ENCODE peak calls at places on chromosomes 12 and 14, in seven cellular contexts. L, O, Q, E, F, H and J are unnamed samples. For H3K36me3, the result is how much of the 10 kb centered on the place peaks cover.

GRCh38 chr14:76993743-76994142 is 34.8 kb downstream of the IRF2BPL start:
- DNase-seq in L (no peak), O (no peak), Q (no peak), E (no peak), F (no peak), H (no peak), J (no peak)

GRCh38 chr12:104370989-104371870 is 67.7 kb downstream of the EID3 start:
- DNase-seq in L (peak), O (no peak), Q (no peak), E (no peak), F (no peak), H (no peak), J (no peak)

GRCh38 chr12:12511895-12512674 is 50.6 kb downstream of the DUSP16 start:
- DNase-seq in L (peak), O (no peak), Q (no peak), E (no peak), F (no peak), H (no peak), J (no peak)

GRCh38 chr12:117143008-117143532 is 43.9 kb upstream of the TESC start:
- DNase-seq in L (no peak), O (no peak), Q (no peak), E (no peak), F (no peak), H (peak), J (no peak)

GRCh38 chr14:43356984-43357545 is 1150.0 kb downstream of the FSCB start:
- DNase-seq in L (no peak), O (no peak), Q (no peak), E (no peak), F (no peak), H (no peak), J (no peak)

GRCh38 chr12:97912943-97913342 is 450.3 kb downstream of the RMST start:
- DNase-seq in L (no peak), O (no peak), Q (no peak), E (no peak), F (no peak), H (no peak), J (no peak)

GRCh38 chr14:94079891-94080605 is 954 bp downstream of the DDX24 start:
- DNase-seq in L (peak), O (no peak), Q (no peak), E (no peak), F (peak), H (no peak), J (no peak)

GRCh38 chr12:64733857-64734256 is 25.3 kb downstream of the GNS start:
- DNase-seq in L (peak), O (no peak), Q (no peak), E (no peak), F (no peak), H (peak), J (no peak)

GRCh38 chr12:122840580-122841513 is 5.6 kb downstream of the HIP1R start:
- DNase-seq in L (peak), O (no peak), Q (no peak), E (no peak), F (no peak), H (no peak), J (no peak)

GRCh38 chr14:88327497-88327896 is 4.4 kb upstream of the KCNK10 start:
- DNase-seq in L (no peak), O (no peak), Q (no peak), E (no peak), F (no peak), H (no peak), J (no peak)

GRCh38 chr14:101732128-101732527 is 29.4 kb upstream of the PPP2R5C start:
- DNase-seq in L (peak), O (no peak), Q (no peak), E (no peak), F (no peak), H (no peak), J (no peak)

GRCh38 chr14:79543348-79543747 is 668.0 kb downstream of the DIO2 start:
- DNase-seq in L (no peak), O (no peak), Q (no peak), E (no peak), F (no peak), H (no peak), J (no peak)

GRCh38 chr12:8780389-8780788 is 42.0 kb upstream of the A2ML1 start:
- DNase-seq in L (peak), O (no peak), Q (no peak), E (no peak), F (no peak), H (no peak), J (no peak)

GRCh38 chr12:75759842-75760260 is 248.4 kb upstream of the KRR1 start:
- DNase-seq in L (peak), O (no peak), Q (no peak), E (no peak), F (no peak), H (no peak), J (no peak)

GRCh38 chr12:65327207-65328076 is 49.0 kb downstream of the MSRB3 start:
- DNase-seq in L (peak), O (peak), Q (no peak), E (no peak), F (no peak), H (no peak), J (no peak)

GRCh38 chr12:123092866-123093265 is 58.0 kb downstream of the PITPNM2 start:
- DNase-seq in L (no peak), O (no peak), Q (no peak), E (no peak), F (no peak), H (no peak), J (no peak)

GRCh38 chr14:22547309-22547947 is 41.6 kb downstream of the DAD1 start:
- DNase-seq in L (peak), O (no peak), Q (no peak), E (no peak), F (no peak), H (peak), J (no peak)

GRCh38 chr14:45786266-45786665 is 533.3 kb upstream of the MIS18BP1 start:
- DNase-seq in L (no peak), O (no peak), Q (no peak), E (no peak), F (no peak), H (no peak), J (no peak)

GRCh38 chr12:58443981-58444371 is 476.3 kb downstream of the LRIG3 start:
- DNase-seq in L (no peak), O (no peak), Q (no peak), E (no peak), F (peak), H (no peak), J (no peak)

GRCh38 chr12:45088608-45089007 is 37.7 kb upstream of the DBX2 start:
- DNase-seq in L (no peak), O (no peak), Q (no peak), E (no peak), F (no peak), H (no peak), J (no peak)

GRCh38 chr12:68381476-68381875 is 49.3 kb upstream of the MDM1 start:
- DNase-seq in L (no peak), O (no peak), Q (no peak), E (no peak), F (no peak), H (no peak), J (no peak)

GRCh38 chr14:101932668-101933067 is 31.7 kb upstream of the DYNC1H1 start:
- DNase-seq in L (no peak), O (no peak), Q (no peak), E (no peak), F (no peak), H (peak), J (no peak)

GRCh38 chr12:46675736-46676135 is 150.1 kb downstream of the SLC38A4 start:
- DNase-seq in L (peak), O (peak), Q (no peak), E (peak), F (peak), H (no peak), J (peak)

GRCh38 chr12:91210577-91210976 is 28.0 kb upstream of the DCN start:
- DNase-seq in L (no peak), O (no peak), Q (no peak), E (no peak), F (no peak), H (peak), J (no peak)

GRCh38 chr14:68525516-68525915 is 267.4 kb downstream of the ZFP36L1 start:
- DNase-seq in L (no peak), O (no peak), Q (no peak), E (no peak), F (no peak), H (no peak), J (no peak)

GRCh38 chr12:50598321-50598862 is 93.6 kb downstream of the DIP2B start:
- DNase-seq in L (peak), O (no peak), Q (no peak), E (no peak), F (no peak), H (no peak), J (no peak)

GRCh38 chr12:104505095-104505819 is 48.5 kb downstream of the CHST11 start:
- DNase-seq in L (no peak), O (no peak), Q (no peak), E (no peak), F (no peak), H (no peak), J (no peak)

GRCh38 chr14:100118377-100119011 is 41.0 kb downstream of the DEGS2 start:
- DNase-seq in L (no peak), O (no peak), Q (no peak), E (no peak), F (no peak), H (no peak), J (no peak)

GRCh38 chr12:85356596-85357385 is 76.8 kb downstream of the ALX1 start:
- DNase-seq in L (no peak), O (no peak), Q (no peak), E (no peak), F (no peak), H (no peak), J (no peak)

GRCh38 chr14:81269100-81269978 is 48.6 kb upstream of the GTF2A1 start:
- DNase-seq in L (peak), O (no peak), Q (no peak), E (no peak), F (no peak), H (no peak), J (no peak)

GRCh38 chr12:130673036-130673705 is 42.9 kb downstream of the RIMBP2 start:
- DNase-seq in L (no peak), O (no peak), Q (no peak), E (no peak), F (no peak), H (no peak), J (no peak)

GRCh38 chr14:66638688-66639087 is 130.7 kb downstream of the GPHN start:
- DNase-seq in L (peak), O (no peak), Q (no peak), E (no peak), F (no peak), H (no peak), J (no peak)

GRCh38 chr14:96501383-96501745 is 818 bp upstream of the PAPOLA start:
- DNase-seq in L (no peak), O (no peak), Q (peak), E (no peak), F (no peak), H (no peak), J (no peak)

GRCh38 chr14:96136361-96136760 is 68.3 kb upstream of the BDKRB2 start:
- DNase-seq in L (peak), O (no peak), Q (no peak), E (no peak), F (no peak), H (no peak), J (no peak)

GRCh38 chr14:100618763-100619320 is 31.6 kb upstream of the BEGAIN start:
- DNase-seq in L (no peak), O (no peak), Q (no peak), E (peak), F (no peak), H (no peak), J (no peak)

GRCh38 chr12:1842183-1842904 is 22.0 kb downstream of the LRTM2 start:
- DNase-seq in L (no peak), O (no peak), Q (no peak), E (peak), F (peak), H (no peak), J (peak)

GRCh38 chr12:95146767-95147166 is 70.5 kb downstream of the FGD6 start:
- DNase-seq in L (no peak), O (no peak), Q (no peak), E (no peak), F (peak), H (no peak), J (no peak)

GRCh38 chr14:91876492-91876891 is 9.2 kb upstream of the TC2N start:
- DNase-seq in L (no peak), O (no peak), Q (no peak), E (no peak), F (no peak), H (no peak), J (no peak)

GRCh38 chr12:57049890-57050289 is at the start of gene MYO1A:
- DNase-seq in L (peak), O (no peak), Q (no peak), E (no peak), F (no peak), H (no peak), J (no peak)

GRCh38 chr12:102430661-102431060 is 49.7 kb downstream of the IGF1 start:
- DNase-seq in L (peak), O (peak), Q (no peak), E (no peak), F (no peak), H (peak), J (no peak)

DNA sequence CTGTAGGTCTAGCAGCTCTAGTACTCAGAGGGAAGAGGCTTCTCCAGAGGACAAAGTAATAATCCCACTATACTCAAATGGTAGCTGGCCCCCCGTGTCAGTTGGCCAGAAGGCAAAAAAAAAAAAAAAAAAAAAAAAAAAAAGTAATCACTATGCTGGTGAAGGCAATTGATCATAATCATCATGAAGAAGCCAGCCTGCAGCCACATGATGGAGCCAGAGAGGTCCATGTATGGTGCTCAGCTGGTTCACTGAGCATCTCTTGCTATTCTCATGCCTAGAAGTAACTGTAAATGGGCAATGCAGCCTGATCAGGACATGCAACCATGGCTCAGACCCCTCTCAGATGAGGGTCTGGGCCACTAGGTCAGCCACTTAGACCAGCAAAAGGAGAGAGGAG is 378.8 kb downstream of the MED13L start:
- DNase-seq in L (no peak), O (no peak), Q (no peak), E (no peak), F (no peak), H (no peak), J (no peak)
- H3K36me3 ChIP-seq in L (under half), O (under half), Q (under half), E (under half), F (under half), H (under half), J (under half)

GRCh38 chr14:64501326-64502171 is 2.1 kb downstream of the ZBTB25 start:
- DNase-seq in L (peak), O (peak), Q (no peak), E (peak), F (peak), H (peak), J (peak)

GRCh38 chr14:64495252-64495651 is 8.4 kb downstream of the ZBTB25 start:
- DNase-seq in L (no peak), O (no peak), Q (no peak), E (no peak), F (no peak), H (no peak), J (no peak)

GRCh38 chr14:64500088-64500487 is 3.5 kb downstream of the ZBTB25 start:
- DNase-seq in L (peak), O (no peak), Q (no peak), E (no peak), F (no peak), H (no peak), J (no peak)

GRCh38 chr14:64493455-64493854 is 10.2 kb downstream of the ZBTB25 start:
- DNase-seq in L (no peak), O (no peak), Q (no peak), E (no peak), F (no peak), H (no peak), J (no peak)

DNA sequence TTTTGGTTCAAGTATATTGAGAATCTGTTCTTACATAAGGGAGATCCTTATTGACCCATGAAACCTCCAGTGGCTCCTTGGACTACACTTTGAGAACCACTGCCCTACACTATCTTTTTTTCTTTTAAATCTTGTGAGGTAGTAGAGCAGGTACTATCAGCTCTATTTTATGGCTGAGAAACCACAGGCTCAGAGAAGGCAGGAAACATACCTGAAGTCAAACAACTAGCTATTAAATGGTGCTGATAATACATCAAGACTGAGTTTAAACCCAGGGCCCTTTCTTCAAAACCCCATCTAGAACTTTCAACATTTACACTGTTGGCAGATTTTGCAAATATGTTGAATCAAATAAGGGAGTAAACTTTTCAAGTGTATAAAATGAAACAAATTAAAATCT is 6.9 kb downstream of the ZBTB25 start:
- DNase-seq in L (no peak), O (no peak), Q (no peak), E (no peak), F (no peak), H (no peak), J (no peak)
- H3K36me3 ChIP-seq in L (under half), O (under half), Q (under half), E (under half), F (under half), H (under half), J (under half)

GRCh38 chr12:121330195-121330594 is 22.0 kb downstream of the ANAPC5 start:
- DNase-seq in L (no peak), O (no peak), Q (no peak), E (no peak), F (no peak), H (no peak), J (no peak)

GRCh38 chr12:121328620-121329019 is 23.6 kb downstream of the ANAPC5 start:
- DNase-seq in L (no peak), O (no peak), Q (no peak), E (no peak), F (no peak), H (no peak), J (no peak)

GRCh38 chr12:121330692-121331091 is 21.5 kb downstream of the ANAPC5 start:
- DNase-seq in L (no peak), O (no peak), Q (no peak), E (no peak), F (no peak), H (no peak), J (no peak)

GRCh38 chr12:121333747-121334146 is 18.5 kb downstream of the ANAPC5 start:
- DNase-seq in L (no peak), O (no peak), Q (no peak), E (no peak), F (no peak), H (no peak), J (no peak)

GRCh38 chr12:121331268-121331667 is 20.9 kb downstream of the ANAPC5 start:
- DNase-seq in L (peak), O (no peak), Q (no peak), E (no peak), F (no peak), H (no peak), J (no peak)
- H3K36me3 ChIP-seq in L (half or more), O (under half), Q (half or more), E (half or more), F (half or more), H (under half), J (under half)

DNA sequence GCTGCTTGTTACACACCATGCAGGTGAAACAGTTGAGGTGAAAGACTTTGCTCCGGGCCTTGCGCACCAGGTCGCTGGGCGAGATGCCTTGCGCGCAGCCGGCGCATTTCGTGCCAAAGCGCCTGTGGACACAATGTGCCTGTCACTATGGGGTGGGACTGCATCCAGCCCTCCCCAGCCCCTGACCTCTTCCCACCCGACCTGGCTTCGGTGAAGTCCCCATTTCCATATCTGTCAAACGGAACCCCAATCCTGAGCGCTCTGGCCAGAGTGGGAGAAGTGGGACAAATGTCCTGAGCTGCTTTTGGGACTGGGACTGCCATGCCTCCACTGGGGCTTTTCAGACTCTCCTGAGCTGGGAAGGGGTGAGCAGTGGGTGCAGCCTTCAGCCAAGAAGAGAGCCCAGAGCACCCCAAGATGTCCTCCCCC is 2.4 kb downstream of the LHX5 start:
- DNase-seq in L (no peak), O (no peak), Q (no peak), E (no peak), F (no peak), H (no peak), J (no peak)
- H3K36me3 ChIP-seq in L (under half), O (under half), Q (under half), E (under half), F (under half), H (under half), J (under half)

GRCh38 chr12:110343114-110343513 is 60.4 kb downstream of the ANAPC7 start:
- DNase-seq in L (no peak), O (no peak), Q (no peak), E (no peak), F (peak), H (no peak), J (no peak)
- H3K36me3 ChIP-seq in L (half or more), O (under half), Q (half or more), E (half or more), F (half or more), H (under half), J (under half)

DNA sequence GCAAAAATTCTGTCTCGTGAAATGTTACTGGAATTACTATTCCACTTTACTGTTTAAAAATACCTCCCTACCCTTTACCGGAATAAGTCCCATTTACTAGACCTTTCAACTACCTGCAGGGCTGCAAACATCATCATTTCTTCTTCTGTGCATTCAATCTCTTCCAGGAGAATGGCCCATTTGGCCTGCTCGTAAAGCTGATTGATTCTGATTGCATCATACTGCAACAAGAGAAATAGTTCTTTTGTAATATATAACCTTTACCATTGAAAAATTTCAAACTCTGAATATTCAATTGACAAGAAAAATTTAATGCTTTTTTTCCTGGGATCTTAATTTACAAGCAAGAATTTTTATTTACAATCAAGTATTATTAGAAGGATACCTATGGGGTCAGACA is 72.4 kb downstream of the FERMT2 start:
- DNase-seq in L (peak), O (no peak), Q (no peak), E (no peak), F (no peak), H (no peak), J (no peak)
- H3K36me3 ChIP-seq in L (half or more), O (under half), Q (under half), E (half or more), F (under half), H (under half), J (under half)

GRCh38 chr14:73913256-73913655 is 26.6 kb downstream of the ZNF410 start:
- DNase-seq in L (peak), O (no peak), Q (no peak), E (no peak), F (no peak), H (no peak), J (no peak)

GRCh38 chr14:73916324-73916723 is 29.7 kb downstream of the ZNF410 start:
- DNase-seq in L (no peak), O (no peak), Q (no peak), E (no peak), F (no peak), H (no peak), J (no peak)
- H3K36me3 ChIP-seq in L (under half), O (under half), Q (half or more), E (half or more), F (half or more), H (under half), J (under half)

GRCh38 chr12:124341645-124342069 is 46.8 kb downstream of the RFLNA start:
- DNase-seq in L (no peak), O (no peak), Q (no peak), E (no peak), F (no peak), H (no peak), J (no peak)
- H3K36me3 ChIP-seq in L (half or more), O (under half), Q (half or more), E (half or more), F (half or more), H (under half), J (under half)